ENCODE peak calls at places on chromosome 18, in five cellular contexts. T is endothelial cell of umbilical vein, C is AG04450, B is coronary artery, K is neuronal stem cell. H is an unnamed sample.
A peak's percentile ranks its signal among the peaks of the same experiment; 100 is the strongest.

GRCh38 chr18:32049393-32050161 is 31.0 kb downstream of the RNF125 start:
- DNase-seq in T (no peak), C (no peak), B (no peak), K (no peak), H (no peak)

GRCh38 chr18:72427721-72428120 is 116.4 kb downstream of the CBLN2 start:
- DNase-seq in T (no peak), C (peak; percentile 2), B (no peak), K (no peak), H (no peak)

GRCh38 chr18:824179-824578 is 12.1 kb upstream of the YES1 start:
- DNase-seq in T (no peak), C (no peak), B (no peak), K (no peak), H (no peak)

GRCh38 chr18:55243852-55244251 is 284.6 kb upstream of the CCDC68 start:
- DNase-seq in T (peak; percentile 86), C (peak; percentile 23), B (no peak), K (no peak), H (no peak)

GRCh38 chr18:59539108-59539507 is 158.1 kb downstream of the CCBE1 start:
- DNase-seq in T (no peak), C (no peak), B (no peak), K (no peak), H (no peak)

GRCh38 chr18:70339915-70340314 is 51.1 kb downstream of the SOCS6 start:
- DNase-seq in T (no peak), C (no peak), B (no peak), K (no peak), H (no peak)

GRCh38 chr18:48171490-48172188 is 237.5 kb downstream of the ZBTB7C start:
- DNase-seq in T (no peak), C (no peak), B (no peak), K (no peak), H (no peak)

GRCh38 chr18:43180814-43181213 is 65.3 kb upstream of the RIT2 start:
- DNase-seq in T (no peak), C (no peak), B (no peak), K (no peak), H (no peak)

GRCh38 chr18:7370375-7370774 is 139.5 kb downstream of the LRRC30 start:
- DNase-seq in T (no peak), C (no peak), B (no peak), K (no peak), H (no peak)

GRCh38 chr18:14945984-14946383 is 198.0 kb downstream of the ANKRD30B start:
- DNase-seq in T (no peak), C (no peak), B (peak; percentile 33), K (no peak), H (no peak)

GRCh38 chr18:10261315-10262276 is 192.8 kb upstream of the APCDD1 start:
- DNase-seq in T (no peak), C (no peak), B (no peak), K (no peak), H (no peak)

DNA sequence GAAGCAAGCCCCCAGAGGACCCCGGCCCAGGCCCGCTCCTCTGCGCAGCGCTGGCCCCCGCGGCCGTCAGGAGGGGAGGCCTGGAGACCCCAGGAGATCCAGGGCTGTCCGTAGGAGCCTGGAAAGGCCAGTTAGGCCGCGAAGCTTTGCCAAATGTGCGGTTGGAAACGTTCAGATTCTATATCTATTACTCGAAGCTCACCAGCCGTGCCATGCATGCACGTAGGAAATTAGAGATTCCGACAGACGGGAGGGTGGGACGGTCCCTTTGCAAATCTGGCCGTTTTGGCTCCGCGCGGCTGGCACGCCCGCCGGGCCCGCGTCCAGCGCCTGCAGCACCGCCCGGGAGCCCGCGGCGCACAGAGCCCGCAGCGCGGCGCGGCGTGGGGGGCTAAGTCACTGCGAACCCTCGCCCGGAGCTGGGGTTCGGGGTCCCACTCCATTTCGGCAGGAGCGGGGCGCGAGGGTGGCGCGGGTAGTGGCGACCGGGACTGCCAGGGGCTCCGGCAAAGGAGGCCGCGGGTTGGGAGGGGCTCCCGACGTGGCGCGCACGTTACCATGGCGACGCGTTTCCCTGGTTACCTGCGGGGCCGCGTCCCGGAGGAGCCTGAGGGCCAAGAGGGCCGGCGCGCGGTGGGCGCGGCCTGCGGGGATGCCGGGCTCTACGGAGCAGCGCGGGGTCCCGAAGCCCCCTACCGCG is 488.6 kb upstream of the SMIM21 start:
- DNase-seq in T (no peak), C (no peak), B (no peak), K (peak; percentile 84), H (peak; percentile 98)
- H3K4me3 ChIP-seq in T (no peak overlapping the region), C (no peak overlapping the region), B (peak overlapping the region; percentile 64), K (peak overlapping the region; percentile 88), H (peak overlapping the region; percentile 53)

GRCh38 chr18:65547046-65547445 is 203.8 kb upstream of the CDH7 start:
- DNase-seq in T (no peak), C (no peak), B (no peak), K (no peak), H (no peak)
- H3K4me3 ChIP-seq in T (no peak overlapping the region), C (no peak overlapping the region), B (no peak overlapping the region), K (no peak overlapping the region), H (no peak overlapping the region)

DNA sequence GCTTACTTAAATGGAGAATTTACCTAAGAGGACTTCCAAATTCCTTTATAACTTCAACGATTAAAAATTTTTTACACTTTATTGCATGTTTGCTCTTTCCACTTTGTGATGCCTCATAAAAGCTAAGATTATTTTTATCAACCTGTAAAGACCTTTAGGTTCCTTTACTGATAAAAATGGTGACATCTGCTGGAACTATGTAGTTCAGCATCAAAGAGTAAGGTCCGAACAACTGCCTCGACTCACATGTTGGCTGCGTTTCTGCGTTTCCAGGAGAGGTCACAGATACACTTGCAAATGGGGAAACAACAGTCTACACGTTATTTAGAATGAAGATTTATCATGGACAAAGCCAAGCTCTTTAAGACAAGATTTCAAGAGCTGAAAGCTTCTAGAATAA is 18.8 kb upstream of the TMX3 start:
- DNase-seq in T (no peak), C (no peak), B (no peak), K (no peak), H (no peak)
- H3K4me3 ChIP-seq in T (no peak overlapping the region), C (no peak overlapping the region), B (no peak overlapping the region), K (no peak overlapping the region), H (no peak overlapping the region)

GRCh38 chr18:3594760-3595241 is 144.8 kb downstream of the TGIF1 start:
- DNase-seq in T (no peak), C (no peak), B (no peak), K (no peak), H (no peak)

GRCh38 chr18:3593904-3594759 is 144.2 kb downstream of the TGIF1 start:
- DNase-seq in T (peak; percentile 98), C (peak; percentile 96), B (peak; percentile 95), K (peak; percentile 92), H (peak; percentile 57)

GRCh38 chr18:3596324-3597158 is 146.6 kb downstream of the TGIF1 start:
- DNase-seq in T (peak; percentile 76), C (no peak), B (no peak), K (no peak), H (no peak)

GRCh38 chr18:3597159-3597977 is 147.4 kb downstream of the TGIF1 start:
- DNase-seq in T (no peak), C (no peak), B (no peak), K (no peak), H (no peak)

GRCh38 chr18:3595282-3596273 is 145.6 kb downstream of the TGIF1 start:
- DNase-seq in T (peak; percentile 98), C (peak; percentile 90), B (no peak), K (no peak), H (no peak)
- H3K4me3 ChIP-seq in T (peak overlapping the region; percentile 48), C (peak overlapping the region; percentile 76), B (peak overlapping the region; percentile 75), K (no peak overlapping the region), H (no peak overlapping the region)